ENCODE peak calls at places on chromosomes 13 and 19, in six cellular contexts. V is endothelial cell of umbilical vein, X is fibroblast of lung, Z is colonic mucosa, K is SK-N-SH, C is NT2/D1. A is an unnamed sample.

GRCh38 chr19:45981350-45981749 is 7.7 kb upstream of the NOVA2 start:
- DNase-seq in Z (no peak), V (no peak), K (no peak), C (no peak), X (no peak), A (no peak)

GRCh38 chr13:51122868-51123267 is 11.8 kb upstream of the C13orf42 start:
- DNase-seq in Z (no peak), V (no peak), K (no peak), X (no peak), C (no peak), A (no peak)

GRCh38 chr13:43348397-43348796 is 325.0 kb downstream of the DNAJC15 start:
- DNase-seq in V (peak; percentile 62), C (no peak), Z (no peak), K (no peak), X (no peak), A (no peak)

GRCh38 chr19:4676955-4677731 is 7.0 kb upstream of the MYDGF start:
- DNase-seq in X (peak; percentile 37), V (peak; percentile 18), K (peak; percentile 69), Z (peak; percentile 38), C (peak; percentile 77), A (no peak)

GRCh38 chr13:48555441-48555840 is 22.6 kb upstream of the RCBTB2 start:
- DNase-seq in K (no peak), C (no peak), Z (no peak), V (no peak), X (no peak), A (no peak)

GRCh38 chr19:55257461-55258411 is 1.1 kb downstream of the PPP6R1 start:
- DNase-seq in Z (peak; percentile 41), K (peak; percentile 55), V (peak; percentile 15), X (no peak), C (no peak), A (no peak)

GRCh38 chr13:99196466-99197256 is 4.0 kb upstream of the UBAC2 start:
- DNase-seq in Z (peak; percentile 21), X (no peak), C (no peak), K (no peak), V (peak; percentile 12), A (no peak)

GRCh38 chr19:14375055-14375581 is 6.1 kb upstream of the ADGRE5 start:
- DNase-seq in Z (no peak), V (no peak), K (no peak), X (no peak), C (no peak), A (no peak)

GRCh38 chr13:23876265-23876664 is 12.9 kb downstream of the MIPEP start:
- DNase-seq in X (peak; percentile 46), C (no peak), K (peak; percentile 36), V (no peak), Z (no peak), A (no peak)

GRCh38 chr13:57630661-57631606 is 610 bp upstream of the PCDH17 start:
- DNase-seq in C (no peak), Z (no peak), V (peak; percentile 50), K (peak; percentile 51), X (peak; percentile 21), A (no peak)

GRCh38 chr13:114173753-114174152 is 5.3 kb upstream of the CFAP97D2 start:
- DNase-seq in K (no peak), Z (no peak), C (no peak), V (no peak), X (peak; percentile 68), A (no peak)

GRCh38 chr13:83794627-83795026 is 87.6 kb downstream of the SLITRK1 start:
- DNase-seq in X (no peak), K (no peak), C (no peak), V (no peak), Z (no peak), A (no peak)

GRCh38 chr13:24671367-24672117 is 8.7 kb upstream of the ATP12A start:
- DNase-seq in V (peak; percentile 51), Z (peak; percentile 77), X (peak; percentile 75), C (peak; percentile 50), K (peak; percentile 82), A (peak; percentile 66)

GRCh38 chr13:113073942-113074341 is 31.6 kb upstream of the F7 start:
- DNase-seq in K (no peak), Z (no peak), V (no peak), C (no peak), X (no peak), A (no peak)

GRCh38 chr13:113076681-113077401 is 28.8 kb upstream of the F7 start:
- DNase-seq in V (no peak), X (no peak), Z (no peak), C (no peak), K (no peak), A (no peak)

GRCh38 chr13:113074876-113075275 is 30.7 kb upstream of the F7 start:
- DNase-seq in C (no peak), K (no peak), V (no peak), Z (no peak), X (no peak), A (no peak)

GRCh38 chr13:113074401-113074800 is 31.2 kb upstream of the F7 start:
- DNase-seq in K (no peak), C (no peak), V (no peak), X (no peak), Z (no peak), A (no peak)

DNA sequence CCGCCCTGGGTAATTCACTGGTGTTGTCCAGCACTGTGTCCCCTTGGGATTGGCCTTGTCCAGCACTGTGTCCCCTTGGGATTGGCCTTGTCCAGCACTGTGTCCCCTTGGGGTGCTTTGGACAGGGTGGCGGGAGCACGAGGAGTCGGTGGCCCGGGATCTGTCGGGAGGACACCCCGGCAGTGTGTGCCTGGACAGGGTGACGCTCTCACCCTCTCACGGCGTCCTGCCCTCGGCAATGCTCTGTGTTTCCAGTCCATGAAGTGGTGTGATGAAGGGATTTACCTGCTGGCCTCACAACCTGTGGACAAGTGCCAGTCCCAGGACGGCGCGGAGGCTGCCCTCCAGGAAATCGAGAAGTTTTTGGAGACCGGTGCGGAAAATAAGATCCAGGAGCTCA is 29.9 kb upstream of the F7 start:
- DNase-seq in X (no peak), C (no peak), K (no peak), V (no peak), Z (no peak), A (no peak)
- H3K9ac ChIP-seq in X (no peak overlapping the region), C (no peak overlapping the region), K (no peak overlapping the region), V (no peak overlapping the region), Z (no peak overlapping the region), A (no peak overlapping the region)

DNA sequence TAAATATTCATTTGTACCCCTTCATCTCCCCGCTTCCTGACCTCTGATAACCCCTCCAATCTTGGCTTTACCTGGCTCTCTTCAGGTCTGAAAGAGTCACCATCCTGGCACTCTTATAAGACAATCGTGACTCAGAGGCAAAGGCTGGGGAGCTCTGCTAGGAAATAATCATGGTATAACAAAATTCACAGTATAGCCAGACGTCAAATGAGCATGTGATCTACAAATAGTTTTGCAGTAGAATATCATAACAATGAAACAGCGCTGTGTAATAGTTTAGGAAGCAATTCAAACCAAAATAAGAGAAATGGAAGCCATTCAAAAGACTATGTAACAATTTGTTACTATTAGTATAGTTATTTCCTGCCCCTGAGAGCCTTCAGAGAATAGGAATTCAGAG is 34.2 kb downstream of the RXFP2 start:
- DNase-seq in Z (no peak), K (no peak), X (peak; percentile 73), V (peak; percentile 56), C (no peak), A (no peak)
- H3K9ac ChIP-seq in Z (no peak overlapping the region), K (peak overlapping the region; percentile 43), X (no peak overlapping the region), V (peak overlapping the region; percentile 26), C (no peak overlapping the region), A (no peak overlapping the region)

GRCh38 chr19:51691122-51692064 is 1.7 kb upstream of the SPACA6 start:
- DNase-seq in V (no peak), X (peak; percentile 75), C (peak; percentile 56), Z (no peak), K (peak; percentile 42), A (no peak)

GRCh38 chr19:51687791-51688664 is 5.1 kb upstream of the SPACA6 start:
- DNase-seq in Z (peak; percentile 45), K (peak; percentile 57), C (no peak), V (peak; percentile 54), X (peak; percentile 70), A (no peak)

GRCh38 chr19:51688665-51689571 is 4.2 kb upstream of the SPACA6 start:
- DNase-seq in K (peak; percentile 90), X (peak; percentile 96), V (peak; percentile 92), Z (peak; percentile 82), C (peak; percentile 68), A (no peak)

GRCh38 chr19:51690359-51691121 is 2.6 kb upstream of the SPACA6 start:
- DNase-seq in X (peak; percentile 78), V (peak; percentile 76), Z (peak; percentile 49), K (peak; percentile 84), C (peak; percentile 70), A (no peak)

GRCh38 chr19:51689751-51690358 is 3.3 kb upstream of the SPACA6 start:
- DNase-seq in K (peak; percentile 77), C (peak; percentile 49), X (peak; percentile 41), Z (peak; percentile 32), V (peak; percentile 37), A (no peak)
- H3K9ac ChIP-seq in K (peak overlapping the region; percentile 97), C (peak overlapping the region; percentile 81), X (peak overlapping the region; percentile 77), Z (peak overlapping the region; percentile 73), V (peak overlapping the region; percentile 97), A (peak overlapping the region; percentile 74)

GRCh38 chr19:44607917-44608316 is 5.4 kb upstream of the IGSF23 start:
- DNase-seq in Z (no peak), V (no peak), X (no peak), K (no peak), C (no peak), A (no peak)
- H3K9ac ChIP-seq in Z (no peak overlapping the region), V (peak overlapping the region; percentile 43), X (no peak overlapping the region), K (peak overlapping the region; percentile 26), C (no peak overlapping the region), A (no peak overlapping the region)

DNA sequence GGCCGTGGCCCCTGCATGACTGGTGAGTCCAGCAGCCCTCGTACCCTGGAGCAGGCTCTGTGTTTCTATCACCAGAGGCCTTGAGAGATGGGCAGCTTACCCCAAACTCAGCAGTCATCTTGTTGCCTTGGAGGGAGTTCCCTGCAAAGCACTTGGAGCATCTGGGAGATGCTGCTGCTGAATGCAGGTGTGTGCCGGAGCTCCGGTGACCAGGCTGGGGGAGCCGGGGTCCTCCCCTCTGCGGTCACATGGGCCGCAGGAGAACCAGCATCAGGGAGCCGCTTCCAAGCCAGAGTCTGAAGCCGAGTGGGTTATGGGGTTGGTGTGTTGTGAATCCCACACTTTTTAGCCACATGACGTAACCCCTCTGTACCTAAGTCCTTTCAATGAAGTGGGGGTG is 82.8 kb downstream of the TEX29 start:
- DNase-seq in Z (no peak), C (no peak), K (no peak), X (no peak), V (no peak), A (no peak)
- H3K9ac ChIP-seq in Z (no peak overlapping the region), C (no peak overlapping the region), K (no peak overlapping the region), X (no peak overlapping the region), V (no peak overlapping the region), A (no peak overlapping the region)

DNA sequence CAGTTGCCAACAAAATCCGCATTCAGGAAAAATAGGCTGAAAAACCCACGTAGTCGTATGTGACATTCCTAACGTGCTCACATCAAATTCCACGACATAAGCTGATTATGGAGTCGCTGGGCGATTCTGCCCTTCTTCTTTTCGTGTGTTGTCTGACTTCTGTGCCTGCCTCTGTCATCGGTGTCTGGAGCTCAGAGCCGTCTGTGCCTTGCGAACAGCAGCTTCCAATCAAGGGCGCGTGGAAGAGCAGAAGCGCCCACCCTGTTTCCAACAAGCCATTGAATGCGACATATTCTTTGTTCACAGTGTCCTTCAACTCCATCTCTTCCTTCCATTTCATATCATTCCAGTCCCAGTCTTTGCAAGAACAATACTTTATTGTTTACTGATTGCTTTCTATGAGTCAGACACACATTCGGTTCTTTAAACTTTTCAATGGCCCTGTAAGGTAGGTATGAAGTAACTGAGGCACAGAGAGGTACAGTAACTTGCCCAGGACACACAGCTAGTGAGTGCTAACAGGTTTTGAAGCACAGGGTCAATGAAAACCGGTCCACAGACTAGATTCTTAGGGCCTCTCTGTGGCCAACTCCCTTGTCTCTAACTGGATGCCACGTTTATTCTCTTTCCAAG is 8.1 kb upstream of the ZNF507 start:
- DNase-seq in V (no peak), Z (no peak), K (no peak), X (no peak), C (no peak), A (no peak)
- H3K9ac ChIP-seq in V (no peak overlapping the region), Z (no peak overlapping the region), K (no peak overlapping the region), X (no peak overlapping the region), C (no peak overlapping the region), A (no peak overlapping the region)